ENCODE peak calls at places on chromosomes 1 and 21, in ten cellular contexts. T is A549; I is ELR; E is AG10803; B is mesendoderm; L is left cardiac atrium; G is CD4-positive, alpha-beta T cell; Z is HEK293T; V is CD8-positive, alpha-beta memory T cell; C is adipocyte. U is an unnamed sample.

GRCh38 chr1:246036175-246036574 is 470.9 kb downstream of the SMYD3 start:
- DNase-seq in T (no peak), I (no peak), E (no peak), B (no peak), L (no peak), G (no peak), Z (no peak), V (no peak), C (peak; percentile 21), U (no peak)

GRCh38 chr1:87169250-87169910 is 159.3 kb upstream of the LMO4 start:
- DNase-seq in T (no peak), I (no peak), E (no peak), B (no peak), L (no peak), G (no peak), Z (no peak), V (no peak), C (no peak), U (no peak)

GRCh38 chr1:53265581-53265980 is 27.3 kb upstream of the MAGOH start:
- DNase-seq in T (no peak), I (no peak), E (no peak), B (no peak), L (no peak), G (no peak), Z (no peak), V (no peak), C (no peak), U (no peak)

GRCh38 chr1:40640314-40641076 is 25.0 kb downstream of the RIMS3 start:
- DNase-seq in T (no peak), I (no peak), E (no peak), B (no peak), L (no peak), G (no peak), Z (no peak), V (no peak), C (no peak), U (no peak)

GRCh38 chr1:173137116-173137515 is 70.0 kb downstream of the TNFSF4 start:
- DNase-seq in T (no peak), I (no peak), E (peak; percentile 46), B (no peak), L (no peak), G (no peak), Z (no peak), V (no peak), C (peak; percentile 46), U (no peak)

GRCh38 chr1:109521465-109521951 is 12.0 kb upstream of the AMIGO1 start:
- DNase-seq in T (no peak), I (no peak), E (peak; percentile 36), B (peak; percentile 48), L (peak; percentile 13), G (no peak), Z (no peak), V (no peak), C (peak; percentile 19), U (no peak)

GRCh38 chr21:46424062-46424591 is 34.6 kb upstream of the DIP2A start:
- DNase-seq in T (no peak), I (no peak), E (no peak), B (peak; percentile 18), L (no peak), G (no peak), Z (no peak), V (peak; percentile 40), C (no peak), U (peak; percentile 29)

GRCh38 chr1:113978863-113979702 is at the start of gene OLFML3:
- DNase-seq in T (peak; percentile 37), I (peak; percentile 94), E (peak; percentile 97), B (peak; percentile 97), L (peak; percentile 90), G (peak; percentile 31), Z (peak; percentile 74), V (peak; percentile 20), C (peak; percentile 98), U (peak; percentile 64)

GRCh38 chr1:5989286-5989605 is 3.0 kb downstream of the NPHP4 start:
- DNase-seq in T (no peak), I (no peak), E (no peak), B (no peak), L (no peak), G (no peak), Z (no peak), V (no peak), C (no peak), U (no peak)

GRCh38 chr1:226233293-226233692 is 9.8 kb downstream of the MIXL1 start:
- DNase-seq in T (no peak), I (no peak), E (no peak), B (peak; percentile 61), L (no peak), G (no peak), Z (no peak), V (no peak), C (no peak), U (no peak)

GRCh38 chr21:41752231-41752681 is 14.6 kb downstream of the RIPK4 start:
- DNase-seq in T (no peak), I (peak; percentile 79), E (peak; percentile 83), B (peak; percentile 74), L (no peak), G (no peak), Z (no peak), V (no peak), C (peak; percentile 40), U (no peak)

GRCh38 chr1:177983824-177984528 is 14.1 kb upstream of the SEC16B start:
- DNase-seq in T (no peak), I (peak; percentile 92), E (peak; percentile 95), B (peak; percentile 83), L (peak; percentile 42), G (no peak), Z (peak; percentile 63), V (no peak), C (peak; percentile 93), U (no peak)

GRCh38 chr1:3907031-3907534 is 7.0 kb upstream of the C1orf174 start:
- DNase-seq in T (no peak), I (no peak), E (no peak), B (peak; percentile 59), L (no peak), G (no peak), Z (no peak), V (no peak), C (no peak), U (no peak)

GRCh38 chr1:33460947-33461629 is 11.4 kb upstream of the ZSCAN20 start:
- DNase-seq in T (no peak), I (no peak), E (no peak), B (no peak), L (peak; percentile 34), G (no peak), Z (no peak), V (no peak), C (no peak), U (no peak)

GRCh38 chr21:17688912-17689874 is 76.5 kb upstream of the BTG3 start:
- DNase-seq in T (no peak), I (peak; percentile 13), E (no peak), B (peak; percentile 67), L (peak; percentile 60), G (peak; percentile 44), Z (no peak), V (peak; percentile 6), C (peak; percentile 69), U (peak; percentile 36)

GRCh38 chr1:2948751-2949680 is 72.3 kb upstream of the ACTRT2 start:
- DNase-seq in T (no peak), I (no peak), E (no peak), B (no peak), L (no peak), G (no peak), Z (no peak), V (no peak), C (no peak), U (no peak)

GRCh38 chr1:212916395-212917133 is 33.8 kb upstream of the VASH2 start:
- DNase-seq in T (no peak), I (no peak), E (peak; percentile 25), B (peak; percentile 97), L (peak; percentile 59), G (no peak), Z (no peak), V (no peak), C (no peak), U (no peak)

GRCh38 chr1:93594603-93594880 is 87.1 kb downstream of the BCAR3 start:
- DNase-seq in T (no peak), I (no peak), E (no peak), B (no peak), L (no peak), G (no peak), Z (no peak), V (no peak), C (no peak), U (no peak)

GRCh38 chr1:24321150-24321549 is 2.0 kb downstream of the GRHL3 start:
- DNase-seq in T (no peak), I (no peak), E (no peak), B (peak; percentile 74), L (no peak), G (no peak), Z (peak; percentile 27), V (no peak), C (no peak), U (no peak)

GRCh38 chr1:212386029-212386428 is 28.7 kb downstream of the PACC1 start:
- DNase-seq in T (no peak), I (no peak), E (no peak), B (no peak), L (no peak), G (no peak), Z (no peak), V (no peak), C (no peak), U (no peak)

GRCh38 chr1:200351826-200352549 is 57.8 kb downstream of the ZNF281 start:
- DNase-seq in T (no peak), I (peak; percentile 86), E (peak; percentile 100), B (no peak), L (no peak), G (no peak), Z (no peak), V (no peak), C (peak; percentile 93), U (no peak)

GRCh38 chr1:85799734-85800133 is 91.5 kb upstream of the ZNHIT6 start:
- DNase-seq in T (no peak), I (no peak), E (no peak), B (no peak), L (no peak), G (no peak), Z (no peak), V (no peak), C (no peak), U (no peak)

GRCh38 chr1:117580882-117581281 is 25.0 kb upstream of the TENT5C start:
- DNase-seq in T (no peak), I (no peak), E (no peak), B (no peak), L (no peak), G (no peak), Z (no peak), V (no peak), C (no peak), U (no peak)

GRCh38 chr1:34165422-34165921 is 442 bp upstream of the CSMD2 start:
- DNase-seq in T (no peak), I (no peak), E (peak; percentile 36), B (peak; percentile 81), L (no peak), G (no peak), Z (no peak), V (no peak), C (no peak), U (no peak)

GRCh38 chr1:178121883-178122282 is 28.0 kb downstream of the RASAL2 start:
- DNase-seq in T (no peak), I (peak; percentile 28), E (no peak), B (no peak), L (no peak), G (no peak), Z (no peak), V (no peak), C (no peak), U (no peak)

GRCh38 chr1:72006092-72006491 is 276.2 kb downstream of the NEGR1 start:
- DNase-seq in T (no peak), I (peak; percentile 1), E (peak; percentile 21), B (no peak), L (no peak), G (no peak), Z (no peak), V (no peak), C (peak; percentile 38), U (no peak)

GRCh38 chr1:232558974-232559373 is 71.0 kb downstream of the SIPA1L2 start:
- DNase-seq in T (no peak), I (no peak), E (no peak), B (peak; percentile 96), L (no peak), G (no peak), Z (no peak), V (no peak), C (no peak), U (no peak)

GRCh38 chr1:1304331-1305299 is 3.1 kb downstream of the ACAP3 start:
- DNase-seq in T (no peak), I (peak; percentile 84), E (peak; percentile 73), B (peak; percentile 93), L (peak; percentile 81), G (no peak), Z (peak; percentile 57), V (no peak), C (peak; percentile 80), U (no peak)

U was measured in CD4-positive, CD25-positive, alpha-beta regulatory T cell.